ENCODE peak calls at places on chromosomes 7 and 10, in five cellular contexts. T is A549, Z is IMR-90, Y is GM12878, M is K562. C is an unnamed sample.
A peak's percentile ranks its signal among the peaks of the same experiment; 100 is the strongest.

GRCh38 chr10:92291921-92292860 is 1.2 kb downstream of the MARCHF5 start:
- DNase-seq in T (peak; percentile 50), Z (peak; percentile 57), Y (peak; percentile 37), M (peak; percentile 49), C (peak; percentile 28)

GRCh38 chr7:229184-229964 is 37.0 kb downstream of the FAM20C start:
- DNase-seq in T (no peak), Z (peak; percentile 97), Y (no peak), M (no peak), C (no peak)

GRCh38 chr10:79314761-79315601 is 32.3 kb upstream of the PPIF start:
- DNase-seq in T (no peak), Z (no peak), Y (no peak), M (no peak), C (no peak)

GRCh38 chr10:79239275-79239779 is 107.9 kb upstream of the PPIF start:
- DNase-seq in T (peak; percentile 13), Z (peak; percentile 80), Y (no peak), M (peak; percentile 67), C (no peak)

GRCh38 chr7:141265668-141266067 is 191.8 kb downstream of the TMEM178B start:
- DNase-seq in T (no peak), Z (no peak), Y (no peak), M (no peak), C (no peak)

GRCh38 chr7:74324499-74325229 is 35.5 kb downstream of the CLIP2 start:
- DNase-seq in T (no peak), Z (no peak), Y (no peak), M (no peak), C (no peak)

GRCh38 chr7:90210925-90211324 is 615 bp upstream of the STEAP2 start:
- DNase-seq in T (no peak), Z (no peak), Y (no peak), M (no peak), C (peak; percentile 33)

GRCh38 chr7:85125679-85126078 is 61.2 kb downstream of the SEMA3D start:
- DNase-seq in T (no peak), Z (peak; percentile 20), Y (no peak), M (no peak), C (no peak)

GRCh38 chr10:60382946-60383681 is 6.6 kb downstream of the ANK3 start:
- DNase-seq in T (peak; percentile 11), Z (peak; percentile 43), Y (no peak), M (no peak), C (no peak)

GRCh38 chr7:30859940-30860623 is 51.6 kb upstream of the AQP1 start:
- DNase-seq in T (no peak), Z (no peak), Y (no peak), M (no peak), C (no peak)

GRCh38 chr7:31113660-31114059 is 61.6 kb downstream of the ADCYAP1R1 start:
- DNase-seq in T (no peak), Z (no peak), Y (no peak), M (no peak), C (no peak)

GRCh38 chr7:117781707-117782106 is 91.5 kb downstream of the CTTNBP2 start:
- DNase-seq in T (no peak), Z (peak; percentile 62), Y (no peak), M (no peak), C (no peak)

GRCh38 chr10:118565301-118566075 is 30.0 kb downstream of the PRLHR start:
- DNase-seq in T (no peak), Z (no peak), Y (no peak), M (no peak), C (no peak)

GRCh38 chr7:68679456-68680234 is 918.6 kb upstream of the AUTS2 start:
- DNase-seq in T (no peak), Z (no peak), Y (no peak), M (no peak), C (no peak)

GRCh38 chr10:19713800-19714525 is 102.3 kb upstream of the PLXDC2 start:
- DNase-seq in T (no peak), Z (no peak), Y (no peak), M (no peak), C (no peak)

GRCh38 chr10:1045415-1045814 is 3.5 kb downstream of the IDI1 start:
- DNase-seq in T (no peak), Z (no peak), Y (no peak), M (no peak), C (no peak)

GRCh38 chr10:129459762-129460539 is 7.1 kb upstream of the MGMT start:
- DNase-seq in T (no peak), Z (no peak), Y (no peak), M (no peak), C (peak; percentile 61)

DNA sequence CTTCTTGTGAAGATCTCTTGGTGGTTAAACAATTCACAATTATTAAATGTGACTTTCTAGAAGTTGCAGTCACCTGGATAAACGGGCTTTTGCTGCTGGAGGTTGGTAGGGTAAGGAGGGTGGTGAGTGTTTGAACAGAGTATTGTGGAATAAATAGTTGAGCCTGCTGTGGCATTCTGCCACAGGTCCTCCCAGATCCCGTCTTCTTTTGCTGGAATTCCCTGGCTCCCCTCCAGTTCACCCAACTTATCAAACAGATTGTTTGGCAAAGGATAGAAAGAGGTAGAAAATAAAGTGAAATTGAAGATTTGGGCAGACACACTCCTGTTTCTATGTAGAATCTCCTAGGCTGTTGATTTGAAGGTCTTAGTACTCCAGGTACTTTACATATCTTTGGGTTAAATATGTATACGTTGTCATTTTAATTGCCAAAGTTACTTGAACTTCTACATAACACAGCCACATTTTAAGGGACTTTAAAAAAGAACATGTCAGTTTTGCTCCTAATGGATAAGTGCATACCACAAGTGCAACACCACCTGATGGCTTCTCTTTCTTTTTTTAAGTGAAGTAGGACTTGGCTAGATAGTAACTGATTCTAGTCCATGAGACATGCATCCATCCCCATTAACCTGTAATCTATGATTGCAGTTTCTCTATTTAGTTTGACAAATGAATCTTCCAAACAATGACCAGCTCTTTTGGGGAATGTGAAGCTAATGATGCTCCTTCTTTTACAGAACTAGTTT is 83.0 kb downstream of the ARL4A start:
- DNase-seq in T (peak; percentile 36), Z (no peak), Y (no peak), M (no peak), C (peak; percentile 5)
- TF ChIP-seq SMC3 in T (peak; percentile 5), Z (no peak), Y (no peak), M (no peak), C (no peak)

GRCh38 chr7:112065758-112066157 is 140.4 kb downstream of the DOCK4 start:
- DNase-seq in T (no peak), Z (no peak), Y (no peak), M (no peak), C (no peak)

GRCh38 chr7:112068967-112069366 is 137.2 kb downstream of the DOCK4 start:
- DNase-seq in T (no peak), Z (no peak), Y (no peak), M (no peak), C (no peak)

GRCh38 chr7:112067205-112067604 is 139.0 kb downstream of the DOCK4 start:
- DNase-seq in T (no peak), Z (no peak), Y (no peak), M (no peak), C (no peak)

GRCh38 chr7:112069879-112070321 is 136.3 kb downstream of the DOCK4 start:
- DNase-seq in T (no peak), Z (peak; percentile 46), Y (no peak), M (no peak), C (no peak)

GRCh38 chr7:112067609-112068540 is 138.3 kb downstream of the DOCK4 start:
- DNase-seq in T (peak; percentile 36), Z (no peak), Y (no peak), M (no peak), C (no peak)
- TF ChIP-seq SMC3 in T (no peak), Z (no peak), Y (no peak), M (no peak), C (no peak)

GRCh38 chr7:131294553-131294952 is 33.1 kb upstream of the MKLN1 start:
- DNase-seq in T (no peak), Z (no peak), Y (no peak), M (no peak), C (peak; percentile 7)
- TF ChIP-seq SMC3 in T (no peak), Z (no peak), Y (no peak), M (no peak), C (no peak)

GRCh38 chr7:2106920-2107319 is 125.8 kb downstream of the MAD1L1 start:
- DNase-seq in T (no peak), Z (peak; percentile 67), Y (no peak), M (no peak), C (no peak)
- TF ChIP-seq SMC3 in T (no peak), Z (no peak), Y (no peak), M (no peak), C (no peak)

C was measured in HepG2.